ENCODE peak calls at places on chromosomes 2 and 18, in four cellular contexts. G is activated T-helper 1 cell treated with anti-CD3 and anti-CD28 coated beads, Interleukin-2, amount 50 U/mL, for 16 hours; U is GM12864; V is endothelial cell. R is an unnamed sample.

GRCh38 chr2:205768815-205769493 is 86.7 kb downstream of the NRP2 start:
- DNase-seq in G (no peak), U (no peak), V (no peak), R (no peak)

GRCh38 chr2:25340340-25340886 is 1.3 kb downstream of the DNMT3A start:
- DNase-seq in G (no peak), U (no peak), V (no peak), R (no peak)

GRCh38 chr2:132662742-132663141 is 7.3 kb downstream of the LYPD1 start:
- DNase-seq in G (no peak), U (no peak), V (no peak), R (no peak)

GRCh38 chr2:184555352-184555751 is 43.0 kb upstream of the ZNF804A start:
- DNase-seq in G (no peak), U (no peak), V (no peak), R (no peak)

GRCh38 chr18:70335892-70336726 is 47.3 kb downstream of the SOCS6 start:
- DNase-seq in G (no peak), U (no peak), V (no peak), R (no peak)

GRCh38 chr18:37674570-37674969 is 109.0 kb upstream of the CELF4 start:
- DNase-seq in G (no peak), U (no peak), V (no peak), R (no peak)

GRCh38 chr2:30216157-30216556 is 15.2 kb upstream of the LBH start:
- DNase-seq in G (no peak), U (no peak), V (no peak), R (no peak)

GRCh38 chr2:240437861-240438809 is 2.7 kb downstream of the GPC1 start:
- DNase-seq in G (peak), U (no peak), V (peak), R (peak)

GRCh38 chr18:73045037-73045436 is 177.2 kb upstream of the NETO1 start:
- DNase-seq in G (no peak), U (no peak), V (no peak), R (no peak)

GRCh38 chr18:64115906-64116305 is 33.0 kb downstream of the LINC00305 start:
- DNase-seq in G (no peak), U (no peak), V (no peak), R (no peak)

GRCh38 chr2:230814616-230815015 is 50.1 kb upstream of the ITM2C start:
- DNase-seq in G (no peak), U (no peak), V (no peak), R (no peak)

GRCh38 chr2:85578243-85579180 is 1.1 kb downstream of the VAMP8 start:
- DNase-seq in G (no peak), U (no peak), V (no peak), R (no peak)

GRCh38 chr2:95312543-95313205 is 15.5 kb downstream of the KCNIP3 start:
- DNase-seq in G (no peak), U (no peak), V (no peak), R (no peak)

GRCh38 chr2:11310212-11310611 is 34.2 kb downstream of the ROCK2 start:
- DNase-seq in G (no peak), U (no peak), V (no peak), R (no peak)

GRCh38 chr2:37780097-37780676 is 108.7 kb upstream of the CDC42EP3 start:
- DNase-seq in G (no peak), U (no peak), V (no peak), R (no peak)

GRCh38 chr2:64363848-64364247 is 90.1 kb upstream of the LGALSL start:
- DNase-seq in G (no peak), U (no peak), V (no peak), R (no peak)

GRCh38 chr2:19819097-19820065 is 82.4 kb downstream of the TTC32 start:
- DNase-seq in G (no peak), U (no peak), V (no peak), R (no peak)

GRCh38 chr2:240991378-240992263 is 6.8 kb upstream of the SNED1 start:
- DNase-seq in G (no peak), U (no peak), V (no peak), R (no peak)

GRCh38 chr2:61658841-61659780 is 121.0 kb upstream of the XPO1 start:
- DNase-seq in G (no peak), U (peak), V (no peak), R (peak)

GRCh38 chr18:13026583-13027270 is 35.6 kb downstream of the CEP192 start:
- DNase-seq in G (no peak), U (no peak), V (no peak), R (no peak)

GRCh38 chr18:59833785-59834184 is 66.0 kb upstream of the PMAIP1 start:
- DNase-seq in G (no peak), U (no peak), V (no peak), R (no peak)

GRCh38 chr2:162007447-162008040 is 66.5 kb downstream of the DPP4 start:
- DNase-seq in G (no peak), U (no peak), V (no peak), R (no peak)

GRCh38 chr2:20141056-20141762 is 83.7 kb downstream of the SDC1 start:
- DNase-seq in G (no peak), U (no peak), V (no peak), R (no peak)

GRCh38 chr2:42141687-42142475 is 27.3 kb upstream of the EML4 start:
- DNase-seq in G (no peak), U (no peak), V (no peak), R (no peak)

GRCh38 chr2:142042536-142043199 is 88.1 kb downstream of the LRP1B start:
- DNase-seq in G (no peak), U (no peak), V (no peak), R (no peak)

GRCh38 chr2:105317937-105318336 is 11.6 kb downstream of the TGFBRAP1 start:
- DNase-seq in G (no peak), U (no peak), V (no peak), R (no peak)